ENCODE peak calls at places on chromosomes 2 and 18, in seven cellular contexts. I is GM10248; K is fibroblast of the aortic adventitia; X is HuH-7.5; G is H7; L is CD8-positive, alpha-beta memory T cell; O is smooth muscle cell of the brain vasculature. D is an unnamed sample.

GRCh38 chr2:69724540-69725159 is 17.3 kb upstream of the ANXA4 start:
- DNase-seq in G (peak; percentile 78), O (no peak), I (peak; percentile 71), K (peak; percentile 83), X (peak; percentile 37), L (peak; percentile 71), D (peak; percentile 90)

GRCh38 chr18:12027046-12027445 is 45.7 kb downstream of the IMPA2 start:
- DNase-seq in O (no peak), G (no peak), X (no peak), L (no peak), K (no peak), I (peak; percentile 8), D (no peak)

GRCh38 chr2:47778698-47779415 is 4.1 kb upstream of the MSH6 start:
- DNase-seq in G (no peak), I (no peak), L (no peak), O (no peak), X (no peak), K (no peak), D (no peak)

GRCh38 chr2:112198780-112199179 is 56.1 kb downstream of the ZC3H8 start:
- DNase-seq in I (no peak), O (no peak), G (no peak), L (no peak), X (no peak), K (peak; percentile 6), D (no peak)

GRCh38 chr2:176997074-176997791 is 215.4 kb upstream of the HNRNPA3 start:
- DNase-seq in I (peak; percentile 19), G (no peak), L (no peak), K (peak; percentile 95), O (no peak), X (no peak), D (no peak)

GRCh38 chr2:69997296-69998184 is 36.1 kb upstream of the ASPRV1 start:
- DNase-seq in K (no peak), O (no peak), I (no peak), X (no peak), L (no peak), G (no peak), D (no peak)

GRCh38 chr18:9869713-9870430 is 15.9 kb upstream of the TXNDC2 start:
- DNase-seq in I (peak; percentile 57), G (peak; percentile 42), O (no peak), X (peak; percentile 59), K (peak; percentile 95), L (no peak), D (no peak)

GRCh38 chr2:104849618-104850097 is 4.3 kb upstream of the POU3F3 start:
- DNase-seq in I (peak; percentile 45), O (peak; percentile 40), K (peak; percentile 59), G (peak; percentile 63), L (no peak), X (peak; percentile 68), D (no peak)

GRCh38 chr18:64165906-64166305 is 17.0 kb upstream of the LINC00305 start:
- DNase-seq in L (no peak), K (no peak), O (peak; percentile 89), G (no peak), I (no peak), X (no peak), D (no peak)

GRCh38 chr2:240395896-240396622 is 39.4 kb upstream of the GPC1 start:
- DNase-seq in G (no peak), O (no peak), L (no peak), I (no peak), X (no peak), K (no peak), D (no peak)

GRCh38 chr2:131413148-131413747 is 49.3 kb upstream of the RAB6D start:
- DNase-seq in L (peak; percentile 21), G (peak; percentile 40), K (peak; percentile 79), I (peak; percentile 48), O (peak; percentile 17), X (peak; percentile 22), D (peak; percentile 40)

GRCh38 chr2:172375247-172375646 is 52.1 kb upstream of the ITGA6 start:
- DNase-seq in G (no peak), X (no peak), K (no peak), I (no peak), L (no peak), O (no peak), D (no peak)

GRCh38 chr2:200761168-200761715 is 50.5 kb upstream of the BZW1 start:
- DNase-seq in G (no peak), O (no peak), K (peak; percentile 54), L (no peak), I (no peak), X (no peak), D (no peak)

GRCh38 chr2:102147935-102148334 is 5.4 kb downstream of the IL1R1 start:
- DNase-seq in O (no peak), K (peak; percentile 75), X (no peak), G (no peak), I (no peak), L (no peak), D (no peak)

GRCh38 chr2:120434487-120434886 is 88.6 kb downstream of the INHBB start:
- DNase-seq in L (no peak), K (peak; percentile 12), O (no peak), X (no peak), G (peak; percentile 83), I (no peak), D (no peak)

GRCh38 chr2:38218583-38218982 is 142.6 kb upstream of the CYP1B1 start:
- DNase-seq in K (no peak), X (no peak), L (no peak), O (no peak), I (no peak), G (no peak), D (no peak)

GRCh38 chr2:197028230-197028629 is 101.7 kb upstream of the PGAP1 start:
- DNase-seq in O (peak; percentile 28), K (peak; percentile 57), I (no peak), G (no peak), L (no peak), X (no peak), D (no peak)

GRCh38 chr2:217958889-217959235 is 43.9 kb downstream of the TNS1 start:
- DNase-seq in G (no peak), L (no peak), K (no peak), X (no peak), O (no peak), I (no peak), D (no peak)

D was measured in memory B cell.